ENCODE peak calls at places on chromosomes 6 and 20, in four cellular contexts. W, E, Y and A are unnamed samples.

GRCh38 chr20:40641809-40642208 is 47.2 kb downstream of the MAFB start:
- DNase-seq in W (no peak), E (no peak), Y (no peak), A (no peak)

GRCh38 chr20:31593221-31594001 is 11.7 kb upstream of the ID1 start:
- DNase-seq in W (peak; percentile 62), E (peak; percentile 99), Y (peak; percentile 95), A (peak; percentile 98)

GRCh38 chr20:61460261-61461047 is 208.4 kb downstream of the CDH4 start:
- DNase-seq in W (no peak), E (no peak), Y (no peak), A (no peak)

GRCh38 chr6:41356838-41357237 is 21.4 kb downstream of the NCR2 start:
- DNase-seq in W (no peak), E (no peak), Y (no peak), A (no peak)

GRCh38 chr6:163826668-163827067 is 412.1 kb downstream of the QKI start:
- DNase-seq in W (no peak), E (no peak), Y (no peak), A (no peak)

GRCh38 chr6:63804381-63804956 is 168.9 kb downstream of the PHF3 start:
- DNase-seq in W (no peak), E (peak; percentile 48), Y (no peak), A (no peak)

GRCh38 chr6:157216570-157216969 is 106.7 kb downstream of the TMEM242 start:
- DNase-seq in W (no peak), E (no peak), Y (no peak), A (no peak)

GRCh38 chr6:33440649-33441309 is 13.6 kb upstream of the ZBTB9 start:
- DNase-seq in W (peak; percentile 60), E (no peak), Y (no peak), A (no peak)

GRCh38 chr20:10661261-10661660 is 12.5 kb downstream of the JAG1 start:
- DNase-seq in W (no peak), E (no peak), Y (no peak), A (no peak)

GRCh38 chr20:42530855-42531674 is 658.6 kb downstream of the PTPRT start:
- DNase-seq in W (peak; percentile 47), E (peak; percentile 25), Y (peak; percentile 35), A (no peak)

GRCh38 chr6:32192608-32193039 is at the start of gene GPSM3:
- DNase-seq in W (peak; percentile 53), E (no peak), Y (no peak), A (no peak)

GRCh38 chr6:129845696-129846095 is 15.4 kb downstream of the TMEM244 start:
- DNase-seq in W (no peak), E (no peak), Y (no peak), A (no peak)

GRCh38 chr6:45540375-45540920 is 162.7 kb upstream of the SUPT3H start:
- DNase-seq in W (no peak), E (no peak), Y (no peak), A (no peak)

GRCh38 chr6:157921685-157922367 is 59.8 kb upstream of the SYNJ2 start:
- DNase-seq in W (no peak), E (no peak), Y (no peak), A (no peak)

GRCh38 chr20:52484438-52484837 is 292.9 kb upstream of the ZFP64 start:
- DNase-seq in W (no peak), E (no peak), Y (no peak), A (no peak)

GRCh38 chr6:158059108-158059507 is 77.4 kb downstream of the SYNJ2 start:
- DNase-seq in W (no peak), E (no peak), Y (no peak), A (no peak)

GRCh38 chr20:38173237-38174156 is 8.4 kb upstream of the TGM2 start:
- DNase-seq in W (peak; percentile 57), E (no peak), Y (peak; percentile 85), A (no peak)

GRCh38 chr20:13995086-13995665 is at the start of gene MACROD2:
- DNase-seq in W (peak; percentile 7), E (peak; percentile 7), Y (peak; percentile 49), A (peak; percentile 93)

GRCh38 chr20:49999329-49999728 is 16.5 kb downstream of the SNAI1 start:
- DNase-seq in W (no peak), E (no peak), Y (no peak), A (no peak)

GRCh38 chr6:98054453-98054852 is 771.4 kb upstream of the MMS22L start:
- DNase-seq in W (no peak), E (no peak), Y (no peak), A (no peak)

GRCh38 chr20:39222102-39222501 is 260.0 kb downstream of the DHX35 start:
- DNase-seq in W (no peak), E (no peak), Y (no peak), A (no peak)

GRCh38 chr6:149250982-149251381 is 66.5 kb upstream of the TAB2 start:
- DNase-seq in W (no peak), E (no peak), Y (no peak), A (no peak)

GRCh38 chr20:62953839-62954703 is 1.6 kb downstream of the SLC17A9 start:
- DNase-seq in W (peak; percentile 48), E (no peak), Y (peak; percentile 95), A (no peak)

GRCh38 chr6:7138111-7138510 is 30.4 kb downstream of the RREB1 start:
- DNase-seq in W (no peak), E (no peak), Y (no peak), A (no peak)

GRCh38 chr20:59748555-59749292 is 144.4 kb downstream of the PHACTR3 start:
- DNase-seq in W (no peak), E (no peak), Y (no peak), A (no peak)

GRCh38 chr6:85431271-85431670 is 18.6 kb upstream of the NT5E start:
- DNase-seq in W (no peak), E (no peak), Y (no peak), A (no peak)

GRCh38 chr6:51515052-51515402 is 572.4 kb downstream of the PKHD1 start:
- DNase-seq in W (no peak), E (no peak), Y (no peak), A (no peak)
- TF ChIP-seq CTCF in W (no peak), E (no peak), Y (no peak), A (no peak)

GRCh38 chr20:19866070-19866469 is 108.0 kb downstream of the RIN2 start:
- DNase-seq in W (no peak), E (no peak), Y (no peak), A (no peak)
- TF ChIP-seq TCF7L2 in W (no peak), E (no peak), Y (no peak), A (no peak)

DNA sequence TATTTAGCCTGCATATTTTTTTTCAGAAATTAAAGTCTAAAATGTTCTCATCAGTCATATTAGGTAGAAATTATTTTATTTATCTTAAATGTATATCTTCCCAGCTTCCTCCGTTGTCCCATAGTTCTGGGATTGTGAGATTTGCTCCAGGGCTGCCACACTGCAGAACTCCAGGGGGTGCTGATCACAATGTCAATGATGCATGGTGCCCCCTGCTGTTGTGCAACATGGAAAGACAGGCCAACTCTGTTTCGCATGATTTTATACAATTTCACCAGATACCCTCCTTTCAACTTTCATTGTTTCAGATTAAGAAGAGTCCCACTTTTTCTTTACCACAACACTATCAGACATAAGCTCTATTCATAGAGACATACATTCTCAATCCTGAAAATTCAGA is 35.9 kb downstream of the ID4 start:
- DNase-seq in W (no peak), E (no peak), Y (peak; percentile 49), A (no peak)
- TF ChIP-seq CTCF in W (peak; percentile 75), E (peak; percentile 52), Y (peak; percentile 48), A (peak; percentile 59)

GRCh38 chr6:21949211-21949801 is 347.5 kb downstream of the PRL start:
- DNase-seq in W (no peak), E (no peak), Y (peak; percentile 12), A (no peak)
- TF ChIP-seq TCF7L2 in W (no peak), E (no peak), Y (no peak), A (no peak)

DNA sequence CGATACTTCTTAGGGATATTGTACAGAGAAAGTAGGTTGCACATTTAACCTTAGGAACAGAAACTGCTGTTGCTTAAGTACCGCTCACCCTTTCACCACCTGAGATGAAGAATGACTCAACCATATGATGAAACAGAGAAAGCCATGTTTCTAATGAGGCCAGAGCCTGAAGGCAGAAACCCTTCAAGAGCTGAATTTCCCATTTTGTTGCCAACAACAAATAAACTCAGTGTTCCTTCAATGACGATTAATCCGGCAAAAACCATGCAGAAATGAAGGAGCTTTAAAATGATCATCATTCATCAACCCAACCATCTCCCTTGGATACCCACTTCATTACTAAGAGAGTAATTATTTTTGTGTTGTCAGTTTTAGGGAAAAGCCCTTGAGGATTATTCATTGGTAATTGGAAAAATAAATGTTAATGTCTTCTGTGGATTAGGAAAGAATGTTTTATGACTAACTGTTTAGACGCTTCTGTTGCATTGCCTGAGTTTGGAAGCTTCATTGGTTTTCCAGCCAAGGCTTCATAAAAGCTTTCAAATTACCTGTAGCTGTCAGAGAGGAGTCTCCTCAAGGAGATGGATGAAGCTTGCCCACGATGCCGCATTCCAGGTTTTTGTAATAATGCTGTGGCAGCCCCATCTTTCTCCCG is 112.1 kb upstream of the IYD start:
- DNase-seq in W (no peak), E (no peak), Y (no peak), A (no peak)
- TF ChIP-seq CTCF in W (no peak), E (no peak), Y (no peak), A (no peak)

GRCh38 chr20:20450461-20451027 is 82.6 kb downstream of the INSM1 start:
- DNase-seq in W (no peak), E (no peak), Y (no peak), A (no peak)

GRCh38 chr20:20443509-20443908 is 75.6 kb downstream of the INSM1 start:
- DNase-seq in W (no peak), E (no peak), Y (no peak), A (no peak)

GRCh38 chr20:20448891-20449290 is 81.0 kb downstream of the INSM1 start:
- DNase-seq in W (no peak), E (no peak), Y (no peak), A (no peak)

GRCh38 chr20:20446613-20447012 is 78.7 kb downstream of the INSM1 start:
- DNase-seq in W (no peak), E (no peak), Y (no peak), A (no peak)

DNA sequence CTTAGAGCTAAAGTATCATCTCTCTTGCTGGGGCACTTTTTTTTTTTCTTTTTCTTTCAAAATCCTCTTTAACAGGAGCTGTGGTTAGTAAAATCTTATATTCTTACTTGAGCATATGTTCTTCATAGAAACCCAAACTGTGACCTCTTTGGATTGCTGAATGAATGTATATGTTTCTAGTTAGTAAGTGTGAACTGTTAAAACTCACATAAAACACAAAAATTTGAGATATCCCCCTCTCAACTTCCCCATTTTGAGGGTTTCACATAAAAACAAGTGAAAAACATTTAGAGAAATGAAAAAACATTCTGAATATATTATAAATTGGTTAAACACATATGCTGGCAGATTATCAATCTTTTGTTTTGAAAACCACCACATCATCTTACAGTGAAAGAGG is 78.1 kb downstream of the INSM1 start:
- DNase-seq in W (no peak), E (no peak), Y (no peak), A (no peak)
- TF ChIP-seq TCF7L2 in W (no peak), E (no peak), Y (no peak), A (no peak)